ENCODE peak calls at places on chromosomes 11 and 22, in five cellular contexts. U is GM12878, G is HepG2, R is HCT116, M is heart left ventricle. D is an unnamed sample. For H3K27me3 and H3K36me3, the result is how much of the 10 kb centered on the place peaks cover.

GRCh38 chr11:114794048-114794684 is 115.8 kb downstream of the NXPE2 start:
- ATAC-seq in U (no peak), G (no peak), R (no peak), M (no peak), D (no peak)

GRCh38 chr22:47740109-47740805 is 977.8 kb downstream of the TBC1D22A start:
- ATAC-seq in U (no peak), G (no peak), R (no peak), M (no peak), D (no peak)

GRCh38 chr22:26170795-26171194 is 1.5 kb downstream of the SEZ6L start:
- ATAC-seq in U (no peak), G (no peak), R (no peak), M (peak), D (no peak)

GRCh38 chr11:60942970-60943565 is 8.9 kb downstream of the SLC15A3 start:
- ATAC-seq in U (no peak), G (no peak), R (no peak), M (peak), D (no peak)

GRCh38 chr11:120221115-120221752 is 10.4 kb downstream of the OAF start:
- ATAC-seq in U (no peak), G (no peak), R (peak), M (no peak), D (no peak)

GRCh38 chr11:2466869-2467694 is 22.3 kb downstream of the KCNQ1 start:
- ATAC-seq in U (peak), G (no peak), R (no peak), M (no peak), D (no peak)

GRCh38 chr22:40583058-40583741 is 53.3 kb downstream of the MRTFA start:
- ATAC-seq in U (peak), G (no peak), R (no peak), M (no peak), D (no peak)

GRCh38 chr22:48483764-48484528 is 1343.7 kb downstream of the BRD1 start:
- ATAC-seq in U (no peak), G (no peak), R (no peak), M (no peak), D (no peak)

GRCh38 chr11:131977231-131977630 is 606.8 kb downstream of the NTM start:
- ATAC-seq in U (no peak), G (no peak), R (no peak), M (no peak), D (no peak)

GRCh38 chr11:44899959-44900358 is 50.7 kb downstream of the TP53I11 start:
- ATAC-seq in U (peak), G (peak), R (peak), M (peak), D (peak)

GRCh38 chr11:75389276-75389605 is 10.1 kb upstream of the RPS3 start:
- ATAC-seq in U (peak), G (no peak), R (no peak), M (no peak), D (no peak)

GRCh38 chr11:898540-899190 is 11.9 kb downstream of the CHID1 start:
- ATAC-seq in U (no peak), G (peak), R (peak), M (peak), D (peak)

GRCh38 chr22:50284479-50284878 is 14.3 kb upstream of the MAPK11 start:
- ATAC-seq in U (no peak), G (no peak), R (no peak), M (no peak), D (no peak)

GRCh38 chr11:64334764-64335741 is 5.0 kb upstream of the CCDC88B start:
- ATAC-seq in U (peak), G (peak), R (peak), M (peak), D (peak)

GRCh38 chr22:44172370-44173108 is 8.2 kb upstream of the PARVG start:
- ATAC-seq in U (peak), G (no peak), R (no peak), M (peak), D (peak)

GRCh38 chr11:15027011-15027410 is 46.4 kb upstream of the CALCB start:
- ATAC-seq in U (no peak), G (no peak), R (no peak), M (no peak), D (no peak)

GRCh38 chr11:1988174-1988573 is 9.5 kb downstream of the H19 start:
- ATAC-seq in U (no peak), G (peak), R (no peak), M (no peak), D (no peak)

GRCh38 chr11:884578-885070 is 26.0 kb downstream of the CHID1 start:
- ATAC-seq in U (no peak), G (no peak), R (no peak), M (no peak), D (no peak)

GRCh38 chr11:95308512-95309035 is 77.6 kb upstream of the SESN3 start:
- ATAC-seq in U (no peak), G (no peak), R (no peak), M (no peak), D (no peak)

GRCh38 chr22:47388331-47388730 is 625.9 kb downstream of the TBC1D22A start:
- ATAC-seq in U (no peak), G (no peak), R (no peak), M (no peak), D (no peak)

GRCh38 chr11:128343870-128344269 is 243.5 kb downstream of the ETS1 start:
- ATAC-seq in U (peak), G (no peak), R (no peak), M (no peak), D (no peak)

GRCh38 chr11:1782831-1783724 is 19.4 kb upstream of the CTSD start:
- ATAC-seq in U (peak), G (no peak), R (no peak), M (no peak), D (no peak)

GRCh38 chr11:46387919-46388618 is 3.5 kb downstream of the CHRM4 start:
- ATAC-seq in U (no peak), G (peak), R (no peak), M (no peak), D (no peak)

GRCh38 chr11:114162719-114163123 is 103.2 kb downstream of the ZBTB16 start:
- ATAC-seq in U (no peak), G (no peak), R (peak), M (peak), D (peak)

GRCh38 chr11:125084761-125085231 is 21.7 kb downstream of the SLC37A2 start:
- ATAC-seq in U (no peak), G (no peak), R (no peak), M (no peak), D (no peak)

GRCh38 chr11:32435511-32435946 is at the start of gene WT1:
- ATAC-seq in U (no peak), G (peak), R (no peak), M (peak), D (peak)

GRCh38 chr11:64741393-64742086 is 2.4 kb downstream of the RASGRP2 start:
- ATAC-seq in U (no peak), G (no peak), R (no peak), M (no peak), D (no peak)

GRCh38 chr22:17588606-17589005 is 25.3 kb downstream of the SLC25A18 start:
- ATAC-seq in U (no peak), G (no peak), R (no peak), M (no peak), D (no peak)

GRCh38 chr22:43481528-43482309 is 69.9 kb downstream of the MPPED1 start:
- ATAC-seq in U (peak), G (peak), R (peak), M (no peak), D (no peak)

GRCh38 chr11:45563801-45564200 is 101.6 kb downstream of the CHST1 start:
- ATAC-seq in U (no peak), G (no peak), R (no peak), M (peak), D (no peak)

GRCh38 chr22:48488611-48489456 is 1338.8 kb downstream of the BRD1 start:
- ATAC-seq in U (no peak), G (no peak), R (no peak), M (no peak), D (no peak)

GRCh38 chr11:114291847-114292680 is 4.1 kb upstream of the NNMT start:
- ATAC-seq in U (no peak), G (no peak), R (no peak), M (no peak), D (no peak)

GRCh38 chr22:28933321-28933720 is 49.9 kb downstream of the ZNRF3 start:
- ATAC-seq in U (no peak), G (no peak), R (no peak), M (no peak), D (no peak)
- TF ChIP-seq POLR2A in U (no peak), G (no peak), R (no peak), M (no peak), D (no peak)

GRCh38 chr22:22068025-22068424 is 85.4 kb upstream of the TOP3B start:
- ATAC-seq in U (no peak), G (no peak), R (no peak), M (no peak), D (no peak)
- H3K27me3 ChIP-seq in U (under half), G (under half), R (under half), M (under half), D (under half)

GRCh38 chr22:20740222-20740951 is 33.5 kb upstream of the SERPIND1 start:
- ATAC-seq in U (no peak), G (no peak), R (no peak), M (no peak), D (no peak)
- H3K36me3 ChIP-seq in U (under half), G (under half), R (under half), M (half or more), D (half or more)

DNA sequence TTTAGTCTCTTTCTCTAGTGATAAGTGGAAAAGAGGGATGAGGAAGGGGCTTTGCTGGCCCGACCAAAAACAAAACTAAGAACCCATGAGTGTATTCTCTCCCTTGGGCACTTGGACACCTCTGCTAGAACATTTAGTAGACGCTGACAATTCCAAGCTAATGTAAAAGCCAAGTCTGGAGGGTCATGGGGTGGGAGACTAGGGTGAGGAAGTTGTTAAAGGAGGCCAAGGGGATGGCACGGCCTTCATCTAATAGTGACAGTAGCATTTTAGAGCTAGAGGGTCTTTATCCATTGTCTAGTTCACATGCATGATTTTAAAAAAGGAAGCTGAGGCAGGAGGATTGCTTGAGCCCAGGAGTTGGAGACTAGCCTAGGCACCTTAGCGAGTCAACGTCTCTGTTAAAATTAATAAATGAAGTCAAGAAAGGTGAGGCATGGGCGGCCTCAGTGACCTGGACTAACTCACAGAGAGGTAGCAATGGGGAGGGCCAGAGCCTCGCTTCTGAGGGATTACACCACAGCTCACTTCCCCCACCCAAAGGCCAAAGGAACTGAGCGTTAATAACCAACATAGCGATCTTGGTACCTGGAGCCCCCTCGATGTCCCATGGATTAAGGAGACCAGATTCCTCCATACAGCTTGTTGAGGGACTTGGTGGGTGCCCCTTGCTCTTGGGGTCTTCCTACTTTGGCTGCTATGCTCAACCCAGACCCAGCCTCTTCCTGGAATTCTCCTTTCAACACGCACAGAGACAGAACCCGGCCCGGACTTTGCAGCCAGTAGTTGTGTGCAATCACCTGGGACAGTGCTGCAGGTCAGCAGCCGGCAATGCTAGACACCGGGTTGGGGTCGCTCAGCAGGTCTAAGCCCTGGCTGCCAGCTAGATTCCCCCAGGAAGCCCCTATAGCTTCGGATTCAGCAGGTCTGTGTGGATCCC is 70.4 kb downstream of the BCR start:
- ATAC-seq in U (no peak), G (peak), R (no peak), M (no peak), D (no peak)
- TF ChIP-seq POLR2A in U (no peak), G (no peak), R (no peak), M (no peak), D (no peak)

D was measured in gastroesophageal sphincter.